ENCODE peak calls at places on chromosomes 12 and 14, in four cellular contexts. F, I, J and U are unnamed samples.

GRCh38 chr12:4825139-4825858 is 84.4 kb upstream of the KCNA1 start:
- DNase-seq in J (no peak), I (peak), F (no peak), U (no peak)

GRCh38 chr12:4450551-4451112 is 5.0 kb upstream of the FGF6 start:
- DNase-seq in I (no peak), J (no peak), F (no peak), U (no peak)

GRCh38 chr12:79056775-79057174 is 192.2 kb downstream of the SYT1 start:
- DNase-seq in F (no peak), I (no peak), J (no peak), U (no peak)

GRCh38 chr14:56855891-56856461 is 45.7 kb upstream of the OTX2 start:
- DNase-seq in J (no peak), I (no peak), F (no peak), U (no peak)

GRCh38 chr14:29098625-29099024 is 332.0 kb downstream of the FOXG1 start:
- DNase-seq in F (no peak), I (no peak), J (no peak), U (no peak)

GRCh38 chr14:54776361-54777001 is 126.1 kb downstream of the GCH1 start:
- DNase-seq in J (no peak), F (no peak), I (peak), U (peak)

GRCh38 chr14:90523961-90524875 is 127.4 kb downstream of the CALM1 start:
- DNase-seq in J (no peak), I (no peak), F (no peak), U (no peak)

GRCh38 chr14:100078997-100079561 is 13.9 kb downstream of the EVL start:
- DNase-seq in J (no peak), F (no peak), I (peak), U (no peak)

GRCh38 chr12:118160536-118160935 is 24.6 kb downstream of the PEBP1 start:
- DNase-seq in I (no peak), J (no peak), F (no peak), U (no peak)

GRCh38 chr12:38930994-38931393 is 25.6 kb upstream of the CPNE8 start:
- DNase-seq in J (no peak), F (no peak), I (no peak), U (no peak)

GRCh38 chr12:59708484-59708883 is 112.7 kb downstream of the SLC16A7 start:
- DNase-seq in I (no peak), J (no peak), F (no peak), U (no peak)

GRCh38 chr12:27303139-27304111 is 29.2 kb upstream of the BMAL2 start:
- DNase-seq in I (no peak), J (no peak), F (no peak), U (no peak)

GRCh38 chr14:75454963-75455546 is 27.2 kb downstream of the JDP2 start:
- DNase-seq in J (no peak), F (no peak), I (peak), U (peak)

GRCh38 chr12:100141998-100142850 is 450 bp downstream of the BLTP3B start:
- DNase-seq in I (peak), F (no peak), J (peak), U (no peak)

GRCh38 chr14:76599556-76599955 is 161.7 kb upstream of the VASH1 start:
- DNase-seq in J (no peak), F (no peak), I (no peak), U (no peak)

GRCh38 chr12:27300251-27300650 is 32.4 kb upstream of the BMAL2 start:
- DNase-seq in I (no peak), J (no peak), F (no peak), U (no peak)

GRCh38 chr12:64080319-64081008 is 141.6 kb downstream of the KICS2 start:
- DNase-seq in F (no peak), J (no peak), I (no peak), U (no peak)

GRCh38 chr14:83556746-83557460 is 1973.0 kb upstream of the FLRT2 start:
- DNase-seq in F (no peak), I (no peak), J (no peak), U (no peak)

GRCh38 chr12:21561158-21561557 is 35.1 kb downstream of the SPX start:
- DNase-seq in J (no peak), F (no peak), I (no peak), U (no peak)

GRCh38 chr12:101939856-101940265 is 62.5 kb downstream of the DRAM1 start:
- DNase-seq in J (no peak), F (no peak), I (peak), U (peak)

GRCh38 chr12:64082866-64083268 is 139.2 kb downstream of the KICS2 start:
- DNase-seq in F (no peak), I (no peak), J (no peak), U (no peak)

GRCh38 chr12:119710941-119711551 is 43.1 kb downstream of the PRKAB1 start:
- DNase-seq in J (no peak), F (no peak), I (no peak), U (no peak)

DNA sequence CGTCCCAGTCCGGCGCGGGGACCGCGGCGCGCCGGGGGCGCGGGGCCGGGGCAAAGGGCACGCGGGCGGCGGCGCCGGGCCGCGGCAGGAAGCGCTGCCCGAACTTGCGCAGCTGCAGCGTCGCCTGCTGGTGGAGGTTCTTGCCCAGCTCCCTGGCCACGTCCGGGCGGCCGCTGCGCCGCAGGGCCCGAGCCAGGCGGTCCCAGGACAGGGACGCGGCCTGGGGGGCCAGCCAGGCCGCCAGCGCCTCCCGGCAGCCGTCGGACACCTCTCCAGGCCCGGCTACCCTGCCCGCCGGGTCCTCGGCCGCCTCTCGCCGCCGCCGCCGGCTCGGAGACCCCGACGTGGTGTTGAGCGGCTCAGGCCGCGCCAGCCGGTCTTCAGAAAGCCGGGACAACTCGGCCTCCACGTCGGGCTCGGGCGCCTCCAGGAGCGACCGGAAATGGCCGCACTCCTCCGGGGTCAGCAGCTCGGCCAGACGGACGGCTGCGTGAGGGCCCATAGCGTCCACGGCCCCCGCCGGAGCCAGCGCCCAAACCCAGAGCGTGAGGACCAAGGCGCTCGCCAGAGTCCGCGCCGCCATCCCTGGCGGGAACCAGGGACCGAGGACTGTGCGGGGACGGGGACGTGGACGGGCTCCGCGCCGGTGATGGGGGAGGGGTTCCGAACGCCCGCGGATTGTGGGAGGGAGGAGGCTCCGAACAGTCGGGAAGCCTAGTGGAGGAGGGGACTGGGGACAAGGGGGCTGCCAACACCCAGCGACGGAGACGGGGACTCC is 34.0 kb downstream of the FIGNL2 start:
- DNase-seq in F (no peak), I (peak), J (peak), U (peak)
- TF ChIP-seq CTCF in F (peak), I (peak), J (peak), U (peak)

GRCh38 chr12:85275359-85275758 is 4.7 kb upstream of the ALX1 start:
- DNase-seq in I (no peak), J (no peak), F (no peak), U (no peak)
- TF ChIP-seq CTCF in I (no peak), J (no peak), F (no peak), U (no peak)

GRCh38 chr12:104177336-104177662 is 38.3 kb upstream of the TXNRD1 start:
- DNase-seq in J (no peak), F (no peak), I (no peak), U (no peak)

GRCh38 chr12:104180389-104180788 is 35.2 kb upstream of the TXNRD1 start:
- DNase-seq in F (no peak), I (no peak), J (no peak), U (no peak)

GRCh38 chr12:104175726-104176247 is 37.8 kb upstream of the NFYB start:
- DNase-seq in J (no peak), I (peak), F (no peak), U (no peak)

GRCh38 chr12:104181313-104181712 is 34.3 kb upstream of the TXNRD1 start:
- DNase-seq in I (no peak), J (no peak), F (no peak), U (no peak)

GRCh38 chr12:104177663-104178501 is 37.7 kb upstream of the TXNRD1 start:
- DNase-seq in I (no peak), F (no peak), J (no peak), U (peak)
- TF ChIP-seq CTCF in I (peak), F (no peak), J (no peak), U (peak)

DNA sequence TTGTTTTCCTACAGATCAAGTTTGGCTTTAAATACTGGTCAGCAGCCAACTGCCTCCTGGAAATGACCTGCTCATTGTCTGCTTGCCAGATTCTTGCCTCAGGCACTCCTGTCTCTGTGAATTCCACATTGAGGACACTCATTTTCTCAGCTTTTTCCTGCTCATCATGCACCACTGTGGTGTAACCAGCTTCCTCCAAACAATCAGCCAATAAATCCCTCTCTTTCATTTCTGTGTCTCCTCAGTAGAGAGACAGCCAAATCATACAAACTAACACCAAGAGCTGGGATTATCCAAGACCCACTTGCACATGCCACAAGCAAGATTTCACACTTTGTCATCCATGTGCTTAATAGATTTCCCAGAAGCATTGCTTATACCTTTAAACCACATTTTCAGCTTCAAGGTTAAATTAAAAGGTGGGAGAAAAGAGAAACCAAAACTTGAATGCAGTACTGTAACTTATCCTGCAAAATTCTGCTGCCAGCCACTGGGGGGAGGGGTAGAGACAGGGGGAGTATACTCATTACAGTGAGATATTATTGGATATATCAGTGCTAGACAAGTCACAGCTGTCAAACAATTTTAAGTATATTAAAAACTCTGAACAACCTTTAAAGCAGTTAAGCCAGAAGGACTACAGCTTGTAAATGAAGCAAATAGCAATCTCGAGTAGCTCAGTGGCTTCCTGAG is 105.0 kb downstream of the PPP2R5E start:
- DNase-seq in I (peak), F (no peak), J (peak), U (peak)
- TF ChIP-seq CTCF in I (no peak), F (peak), J (no peak), U (peak)

GRCh38 chr12:125091401-125091800 is 26.2 kb downstream of the AACS start:
- DNase-seq in F (no peak), I (no peak), J (no peak), U (no peak)

GRCh38 chr12:125090437-125090836 is 25.2 kb downstream of the AACS start:
- DNase-seq in F (no peak), J (no peak), I (no peak), U (no peak)

GRCh38 chr12:125093681-125094025 is 28.4 kb downstream of the AACS start:
- DNase-seq in I (no peak), J (no peak), F (no peak), U (no peak)

GRCh38 chr12:125092108-125092871 is 27.1 kb downstream of the AACS start:
- DNase-seq in F (no peak), J (no peak), I (no peak), U (no peak)

DNA sequence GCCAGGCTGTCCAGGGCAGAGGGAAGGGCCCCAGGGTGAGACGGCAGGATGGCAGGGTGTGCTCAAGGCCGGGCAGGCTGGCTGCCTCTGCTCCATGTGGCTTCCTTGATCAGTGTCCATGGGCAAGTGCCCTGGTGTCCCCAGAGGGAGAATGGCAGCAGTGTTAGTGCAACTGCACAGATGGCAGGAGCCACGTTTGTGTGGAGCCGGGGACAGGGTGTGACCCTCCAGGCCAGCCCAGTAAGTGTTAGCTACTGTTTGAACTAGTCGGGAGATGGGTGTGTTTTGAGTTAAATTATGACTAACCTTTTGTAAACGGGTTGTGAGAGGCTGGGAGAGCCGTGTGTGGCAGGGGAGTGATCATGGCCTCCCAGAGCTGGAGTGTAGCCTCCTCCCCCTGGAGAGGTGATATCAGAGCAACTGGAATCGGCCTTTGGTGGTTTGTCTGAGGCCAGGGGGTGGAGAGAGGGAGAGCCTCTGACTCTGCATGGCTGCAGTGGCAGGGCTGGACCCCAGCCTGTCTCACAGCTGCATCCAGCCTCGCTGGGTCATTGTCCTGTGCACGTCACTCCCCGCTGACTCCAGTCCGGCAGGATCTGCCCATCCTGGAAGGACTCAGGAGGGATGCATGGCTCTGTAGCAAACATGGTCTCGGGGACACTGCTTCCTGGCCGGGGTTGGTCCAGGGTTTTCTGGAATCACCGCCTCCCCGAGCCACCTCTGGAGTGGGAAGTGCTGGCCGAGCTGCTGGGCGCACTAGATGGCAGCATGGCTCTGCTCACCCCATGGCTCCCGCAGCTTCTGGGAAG is 27.8 kb downstream of the AACS start:
- DNase-seq in I (no peak), J (no peak), F (no peak), U (peak)
- TF ChIP-seq CTCF in I (no peak), J (no peak), F (no peak), U (no peak)

GRCh38 chr14:78790262-78790661 is 620.1 kb downstream of the NRXN3 start:
- DNase-seq in I (no peak), F (no peak), J (no peak), U (no peak)
- TF ChIP-seq CTCF in I (no peak), F (no peak), J (no peak), U (no peak)

GRCh38 chr12:6047249-6048227 is 76.9 kb downstream of the VWF start:
- DNase-seq in F (no peak), J (no peak), I (no peak), U (no peak)

GRCh38 chr12:6052940-6053329 is 71.5 kb downstream of the VWF start:
- DNase-seq in J (no peak), F (no peak), I (no peak), U (no peak)

GRCh38 chr12:6052206-6052939 is 72.1 kb downstream of the VWF start:
- DNase-seq in F (no peak), I (no peak), J (no peak), U (no peak)

GRCh38 chr12:6049587-6049986 is 74.9 kb downstream of the VWF start:
- DNase-seq in F (no peak), I (no peak), J (no peak), U (no peak)

GRCh38 chr12:6049992-6050391 is 74.5 kb downstream of the VWF start:
- DNase-seq in I (no peak), J (no peak), F (no peak), U (no peak)
- TF ChIP-seq CTCF in I (no peak), J (no peak), F (no peak), U (no peak)

DNA sequence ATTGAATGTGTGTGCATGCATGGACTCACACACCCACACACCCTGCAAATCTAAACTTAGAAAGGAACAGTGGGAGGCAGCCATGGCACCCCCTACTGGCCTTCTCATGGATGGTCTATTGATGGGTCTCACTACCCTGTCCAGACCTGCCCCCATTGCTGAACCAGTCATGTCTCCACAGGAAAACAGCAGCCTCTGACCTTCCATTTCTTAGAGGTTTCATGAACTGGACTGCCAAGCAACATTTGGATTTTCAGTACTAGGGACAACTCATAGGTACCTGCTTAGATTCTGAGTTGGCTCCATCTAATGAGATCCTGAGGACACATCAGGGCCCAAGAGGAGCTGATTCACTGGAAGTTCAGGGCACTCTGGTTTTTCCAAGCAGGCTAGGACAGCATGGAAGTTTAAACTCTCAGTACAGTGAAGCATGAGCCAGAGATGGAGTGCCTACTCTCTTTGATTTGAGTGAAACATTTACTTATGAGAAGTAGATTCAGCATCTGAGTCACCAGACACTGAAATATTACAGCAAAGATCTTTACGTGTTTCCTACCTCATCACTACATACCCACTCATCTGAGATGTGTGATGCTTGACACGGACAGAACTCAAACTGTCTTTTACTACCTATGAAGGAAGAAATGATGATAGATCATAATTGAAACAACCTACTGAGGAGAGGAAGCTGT is 98.9 kb upstream of the PLEKHG7 start:
- DNase-seq in F (no peak), I (no peak), J (no peak), U (no peak)
- TF ChIP-seq CTCF in F (no peak), I (no peak), J (no peak), U (no peak)